ENCODE peak calls at places on chromosomes 2 and 18, in ten cellular contexts. B, H, K, X, F, N, U, A, V and Y are unnamed samples.

GRCh38 chr2:17255071-17255470 is 263.2 kb downstream of the RAD51AP2 start:
- DNase-seq in B (no peak), H (no peak), K (no peak), X (no peak), F (no peak), N (no peak), U (no peak), A (no peak), V (no peak), Y (no peak)

GRCh38 chr2:190696792-190697398 is 48.0 kb downstream of the NAB1 start:
- DNase-seq in B (no peak), H (no peak), K (no peak), X (no peak), F (no peak), N (no peak), U (no peak), A (no peak), V (no peak), Y (no peak)

GRCh38 chr18:61628085-61628484 is 264.7 kb downstream of the RNF152 start:
- DNase-seq in B (no peak), H (no peak), K (no peak), X (no peak), F (peak), N (no peak), U (no peak), A (no peak), V (no peak), Y (peak)

GRCh38 chr2:164868563-164869419 is 27.2 kb upstream of the COBLL1 start:
- DNase-seq in B (no peak), H (no peak), K (no peak), X (no peak), F (no peak), N (no peak), U (no peak), A (no peak), V (no peak), Y (no peak)

GRCh38 chr18:44781890-44782289 is 101.2 kb downstream of the SETBP1 start:
- DNase-seq in B (no peak), H (no peak), K (no peak), X (no peak), F (peak), N (no peak), U (no peak), A (no peak), V (no peak), Y (peak)

GRCh38 chr2:65096948-65097347 is 33.0 kb downstream of the RAB1A start:
- DNase-seq in B (no peak), H (no peak), K (no peak), X (no peak), F (peak), N (no peak), U (no peak), A (no peak), V (no peak), Y (no peak)

GRCh38 chr18:46343940-46344372 is 239.8 kb downstream of the HAUS1 start:
- DNase-seq in B (peak), H (peak), K (no peak), X (no peak), F (no peak), N (peak), U (peak), A (no peak), V (peak), Y (peak)

GRCh38 chr2:68251855-68252406 is 401 bp downstream of the PPP3R1 start:
- DNase-seq in B (peak), H (peak), K (no peak), X (no peak), F (no peak), N (no peak), U (no peak), A (no peak), V (peak), Y (no peak)

GRCh38 chr2:30252723-30253688 is 21.7 kb downstream of the LBH start:
- DNase-seq in B (peak), H (peak), K (peak), X (peak), F (peak), N (no peak), U (no peak), A (peak), V (no peak), Y (peak)

GRCh38 chr2:219983836-219984235 is 356.4 kb downstream of the SLC4A3 start:
- DNase-seq in B (no peak), H (no peak), K (no peak), X (no peak), F (peak), N (no peak), U (no peak), A (no peak), V (no peak), Y (no peak)

GRCh38 chr2:238872628-238873400 is 24.9 kb downstream of the TWIST2 start:
- DNase-seq in B (no peak), H (no peak), K (no peak), X (no peak), F (no peak), N (no peak), U (no peak), A (no peak), V (no peak), Y (no peak)

GRCh38 chr2:109110185-109110584 is 18.8 kb upstream of the SH3RF3 start:
- DNase-seq in B (no peak), H (no peak), K (no peak), X (no peak), F (no peak), N (no peak), U (peak), A (no peak), V (no peak), Y (no peak)

GRCh38 chr2:20604957-20605381 is 45.9 kb downstream of the HS1BP3 start:
- DNase-seq in B (no peak), H (no peak), K (no peak), X (no peak), F (peak), N (no peak), U (no peak), A (no peak), V (no peak), Y (peak)

GRCh38 chr2:105422801-105423200 is 23.9 kb upstream of the FHL2 start:
- DNase-seq in B (no peak), H (no peak), K (no peak), X (no peak), F (no peak), N (no peak), U (no peak), A (no peak), V (no peak), Y (no peak)